ENCODE peak calls at places on chromosomes 7 and 10, in five cellular contexts. One of them, this sample, is unnamed. For H3K27me3, the result is how much of the 10 kb centered on the place peaks cover.

GRCh38 chr7:23353172-23353571 is 54.0 kb downstream of the MALSU1 start:
- DNase-seq in breast epithelium: no peak
- DNase-seq in H1: no peak
- DNase-seq in heart left ventricle: no peak
- DNase-seq in right lobe of liver: no peak
- DNase-seq in this sample: no peak

GRCh38 chr10:845526-845925 is 86.0 kb downstream of the LARP4B start:
- DNase-seq in breast epithelium: no peak
- DNase-seq in H1: no peak
- DNase-seq in heart left ventricle: no peak
- DNase-seq in right lobe of liver: no peak
- DNase-seq in this sample: no peak

GRCh38 chr10:122478971-122479370 is 17.6 kb downstream of the HTRA1 start:
- DNase-seq in breast epithelium: no peak
- DNase-seq in H1: no peak
- DNase-seq in heart left ventricle: peak
- DNase-seq in right lobe of liver: no peak
- DNase-seq in this sample: no peak

GRCh38 chr10:68330852-68331454 is 911 bp upstream of the HNRNPH3 start:
- DNase-seq in breast epithelium: no peak
- DNase-seq in H1: no peak
- DNase-seq in heart left ventricle: peak
- DNase-seq in right lobe of liver: peak
- DNase-seq in this sample: peak

GRCh38 chr7:101846800-101847538 is 29.5 kb downstream of the CUX1 start:
- DNase-seq in breast epithelium: no peak
- DNase-seq in H1: no peak
- DNase-seq in heart left ventricle: no peak
- DNase-seq in right lobe of liver: no peak
- DNase-seq in this sample: no peak

GRCh38 chr10:111080224-111080623 is 3.4 kb downstream of the ADRA2A start:
- DNase-seq in breast epithelium: no peak
- DNase-seq in H1: no peak
- DNase-seq in heart left ventricle: no peak
- DNase-seq in right lobe of liver: no peak
- DNase-seq in this sample: no peak

GRCh38 chr10:126893841-126894240 is 11.4 kb upstream of the DOCK1 start:
- DNase-seq in breast epithelium: no peak
- DNase-seq in H1: no peak
- DNase-seq in heart left ventricle: no peak
- DNase-seq in right lobe of liver: no peak
- DNase-seq in this sample: peak

GRCh38 chr7:2934984-2935740 is 91.1 kb upstream of the GNA12 start:
- DNase-seq in breast epithelium: no peak
- DNase-seq in H1: no peak
- DNase-seq in heart left ventricle: no peak
- DNase-seq in right lobe of liver: peak
- DNase-seq in this sample: no peak

GRCh38 chr7:35831208-35831607 is 30.4 kb downstream of the SEPTIN7 start:
- DNase-seq in breast epithelium: no peak
- DNase-seq in H1: no peak
- DNase-seq in heart left ventricle: no peak
- DNase-seq in right lobe of liver: no peak
- DNase-seq in this sample: no peak

GRCh38 chr10:78706256-78706655 is 362.5 kb upstream of the ZMIZ1 start:
- DNase-seq in breast epithelium: no peak
- DNase-seq in H1: no peak
- DNase-seq in heart left ventricle: no peak
- DNase-seq in right lobe of liver: no peak
- DNase-seq in this sample: no peak

GRCh38 chr7:8785081-8785480 is 351.7 kb downstream of the NXPH1 start:
- DNase-seq in breast epithelium: no peak
- DNase-seq in H1: no peak
- DNase-seq in heart left ventricle: no peak
- DNase-seq in right lobe of liver: no peak
- DNase-seq in this sample: no peak
- TF ChIP-seq CTCF in breast epithelium: no peak
- TF ChIP-seq CTCF in H1: no peak
- TF ChIP-seq CTCF in heart left ventricle: no peak
- TF ChIP-seq CTCF in right lobe of liver: no peak
- TF ChIP-seq CTCF in this sample: no peak

GRCh38 chr7:1668486-1668931 is 1.6 kb upstream of the ELFN1 start:
- DNase-seq in breast epithelium: peak
- DNase-seq in H1: no peak
- DNase-seq in heart left ventricle: peak
- DNase-seq in right lobe of liver: peak
- DNase-seq in this sample: peak

GRCh38 chr7:1666251-1666778 is 3.8 kb upstream of the ELFN1 start:
- DNase-seq in breast epithelium: peak
- DNase-seq in H1: no peak
- DNase-seq in heart left ventricle: no peak
- DNase-seq in right lobe of liver: peak
- DNase-seq in this sample: peak

GRCh38 chr7:1668932-1669485 is 1.1 kb upstream of the ELFN1 start:
- DNase-seq in breast epithelium: no peak
- DNase-seq in H1: no peak
- DNase-seq in heart left ventricle: no peak
- DNase-seq in right lobe of liver: no peak
- DNase-seq in this sample: no peak

GRCh38 chr7:1666779-1667565 is 3.1 kb upstream of the ELFN1 start:
- DNase-seq in breast epithelium: peak
- DNase-seq in H1: no peak
- DNase-seq in heart left ventricle: no peak
- DNase-seq in right lobe of liver: peak
- DNase-seq in this sample: peak

DNA sequence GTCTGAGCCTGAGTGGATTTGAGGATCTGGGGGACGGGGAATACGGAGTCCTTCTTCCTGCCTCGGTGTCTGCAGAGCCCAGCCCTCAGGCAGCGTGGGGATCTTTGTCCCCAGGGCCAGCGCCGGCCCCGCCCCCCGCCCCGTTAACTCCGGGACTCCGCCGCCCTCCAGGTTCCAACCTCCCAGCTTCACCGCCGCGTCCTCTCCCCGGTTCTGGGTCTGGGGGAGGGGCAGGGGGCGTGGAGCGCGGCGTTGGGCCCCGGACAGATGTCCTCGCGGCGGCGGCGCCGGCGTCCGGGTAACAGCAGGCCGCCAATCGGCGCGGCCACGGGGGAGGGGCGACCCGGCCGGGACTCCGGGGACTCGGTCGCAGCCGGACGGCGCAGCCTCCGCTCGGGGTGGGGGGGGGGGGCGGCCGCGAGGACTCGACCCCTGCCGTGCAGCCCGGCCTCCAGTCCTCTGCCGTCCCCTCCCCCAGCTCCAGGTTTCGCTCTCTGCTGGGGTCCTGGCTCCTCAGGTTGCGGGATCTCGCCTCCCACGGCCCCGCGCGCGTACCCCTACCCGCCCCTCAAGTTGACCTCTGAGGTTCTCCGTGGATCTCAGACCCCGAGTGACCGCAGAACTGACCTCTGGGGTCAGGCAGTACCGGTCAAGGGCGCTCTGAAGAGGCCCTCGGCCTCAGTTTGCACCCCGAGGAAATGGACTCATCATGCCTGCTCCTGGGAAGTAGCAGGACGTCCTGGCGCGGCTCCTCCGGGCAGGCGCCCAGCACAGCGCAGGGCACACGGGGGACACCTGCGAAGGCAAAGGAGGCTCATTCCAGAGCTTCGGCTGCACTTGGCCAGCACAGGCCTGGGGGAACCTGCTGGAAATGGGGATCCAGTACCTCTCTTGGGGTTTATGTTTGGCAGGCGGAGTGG is 2.3 kb upstream of the ELFN1 start:
- DNase-seq in breast epithelium: peak
- DNase-seq in H1: no peak
- DNase-seq in heart left ventricle: no peak
- DNase-seq in right lobe of liver: peak
- DNase-seq in this sample: peak
- TF ChIP-seq POLR2A in breast epithelium: no peak
- TF ChIP-seq POLR2A in H1: no peak
- TF ChIP-seq POLR2A in heart left ventricle: no peak
- TF ChIP-seq POLR2A in right lobe of liver: no peak
- TF ChIP-seq POLR2A in this sample: no peak

DNA sequence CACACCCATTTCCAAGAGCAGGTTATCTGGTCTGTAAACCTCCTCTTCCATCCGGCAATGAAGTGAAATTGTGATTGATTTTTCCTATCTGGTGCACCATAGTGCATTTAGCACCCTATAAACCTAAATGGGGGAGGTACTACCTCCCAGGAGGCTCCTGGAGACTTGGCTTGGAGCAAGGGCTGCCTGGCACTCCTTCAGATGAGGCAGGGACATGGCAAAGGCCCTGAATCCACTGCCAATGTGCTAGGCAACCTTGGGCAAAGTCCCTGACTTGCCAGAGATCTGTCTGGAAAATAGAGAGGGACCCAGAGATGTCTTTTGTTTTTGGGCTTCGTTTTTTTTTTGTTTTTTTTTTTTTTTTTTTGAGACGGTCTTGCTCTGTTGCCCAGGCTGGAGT is 6.7 kb upstream of the GRID1 start:
- DNase-seq in breast epithelium: no peak
- DNase-seq in H1: no peak
- DNase-seq in heart left ventricle: no peak
- DNase-seq in right lobe of liver: peak
- DNase-seq in this sample: no peak
- H3K27me3 ChIP-seq in breast epithelium: under half
- H3K27me3 ChIP-seq in H1: half or more
- H3K27me3 ChIP-seq in heart left ventricle: under half
- H3K27me3 ChIP-seq in right lobe of liver: under half
- H3K27me3 ChIP-seq in this sample: under half

DNA sequence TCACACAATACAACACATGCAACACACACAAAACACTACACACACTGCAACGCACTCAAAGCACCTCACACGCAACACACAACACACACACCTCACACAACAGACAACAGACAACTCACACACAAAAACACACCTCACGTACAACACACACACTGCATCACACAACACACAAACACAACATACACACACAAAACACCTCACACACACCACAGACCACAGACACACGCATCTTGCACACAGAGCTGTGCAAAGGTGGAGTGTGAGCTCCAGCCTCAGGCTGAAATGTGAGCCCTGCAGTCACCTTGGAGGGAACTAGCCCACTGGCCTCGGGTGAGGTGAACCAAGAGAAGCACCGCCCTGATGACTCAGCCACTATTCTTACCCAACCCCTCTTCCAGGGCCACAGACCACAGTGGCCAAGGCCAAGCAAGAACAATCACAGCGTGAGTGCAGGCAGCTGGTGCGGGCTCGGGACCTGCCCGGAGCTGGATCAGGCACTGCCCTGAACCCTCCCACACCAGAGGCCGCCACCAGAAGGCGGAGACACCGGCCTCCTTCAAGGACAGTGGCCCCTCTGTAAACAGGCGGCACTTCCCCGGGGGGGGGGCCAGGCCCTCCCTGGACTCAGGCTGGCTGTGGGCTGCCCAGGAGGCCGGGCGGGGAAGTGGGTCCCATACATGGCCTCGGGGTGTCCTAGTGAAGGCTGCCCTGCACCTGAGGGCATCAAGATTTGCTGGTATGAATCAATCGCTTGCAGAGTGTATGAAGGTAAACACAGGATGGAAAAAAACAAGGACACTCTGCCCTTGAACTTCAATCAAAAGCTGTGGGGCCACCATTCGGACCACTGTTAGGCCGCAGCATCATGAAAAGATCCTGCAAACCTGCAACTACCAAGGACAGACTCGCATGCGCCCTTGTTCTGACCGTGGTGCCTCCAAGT is 106.7 kb downstream of the TNS3 start:
- DNase-seq in breast epithelium: peak
- DNase-seq in H1: peak
- DNase-seq in heart left ventricle: peak
- DNase-seq in right lobe of liver: peak
- DNase-seq in this sample: peak
- TF ChIP-seq CTCF in breast epithelium: no peak
- TF ChIP-seq CTCF in H1: no peak
- TF ChIP-seq CTCF in heart left ventricle: peak
- TF ChIP-seq CTCF in right lobe of liver: peak
- TF ChIP-seq CTCF in this sample: peak

GRCh38 chr10:31709028-31709427 is 219.6 kb downstream of the ARHGAP12 start:
- DNase-seq in breast epithelium: no peak
- DNase-seq in H1: no peak
- DNase-seq in heart left ventricle: no peak
- DNase-seq in right lobe of liver: no peak
- DNase-seq in this sample: no peak

GRCh38 chr10:31706464-31706863 is 222.2 kb downstream of the ARHGAP12 start:
- DNase-seq in breast epithelium: no peak
- DNase-seq in H1: no peak
- DNase-seq in heart left ventricle: no peak
- DNase-seq in right lobe of liver: no peak
- DNase-seq in this sample: no peak

GRCh38 chr10:31708513-31708912 is 220.1 kb downstream of the ARHGAP12 start:
- DNase-seq in breast epithelium: no peak
- DNase-seq in H1: no peak
- DNase-seq in heart left ventricle: peak
- DNase-seq in right lobe of liver: no peak
- DNase-seq in this sample: no peak

GRCh38 chr10:31706921-31707571 is 221.6 kb downstream of the ARHGAP12 start:
- DNase-seq in breast epithelium: no peak
- DNase-seq in H1: no peak
- DNase-seq in heart left ventricle: peak
- DNase-seq in right lobe of liver: no peak
- DNase-seq in this sample: no peak

GRCh38 chr10:31707578-31708411 is 220.8 kb downstream of the ARHGAP12 start:
- DNase-seq in breast epithelium: no peak
- DNase-seq in H1: no peak
- DNase-seq in heart left ventricle: peak
- DNase-seq in right lobe of liver: peak
- DNase-seq in this sample: peak
- TF ChIP-seq POLR2A in breast epithelium: no peak
- TF ChIP-seq POLR2A in H1: no peak
- TF ChIP-seq POLR2A in heart left ventricle: no peak
- TF ChIP-seq POLR2A in right lobe of liver: no peak
- TF ChIP-seq POLR2A in this sample: peak

This sample was measured in body of pancreas.